ENCODE peak calls at places on chromosomes 2 and 18, in four cellular contexts. U is HepG2, D is K562, Z is A549. F is an unnamed sample.

GRCh38 chr2:225496548-225496947 is 97.0 kb downstream of the NYAP2 start:
- DNase-seq in U (no peak), D (no peak), Z (no peak), F (no peak)

GRCh38 chr2:186460465-186460864 is 25.6 kb upstream of the ZC3H15 start:
- DNase-seq in U (peak), D (no peak), Z (peak), F (no peak)

GRCh38 chr2:22901471-22901870 is 483.5 kb upstream of the KLHL29 start:
- DNase-seq in U (no peak), D (no peak), Z (no peak), F (no peak)

GRCh38 chr2:132400901-132401240 is 15.7 kb upstream of the GPR39 start:
- DNase-seq in U (no peak), D (no peak), Z (no peak), F (no peak)

GRCh38 chr2:239229545-239230279 is 171.1 kb downstream of the HDAC4 start:
- DNase-seq in U (no peak), D (no peak), Z (no peak), F (no peak)

GRCh38 chr2:223969315-223969714 is 12.1 kb downstream of the MRPL44 start:
- DNase-seq in U (no peak), D (no peak), Z (no peak), F (no peak)

GRCh38 chr18:13191779-13192178 is 26.8 kb upstream of the LDLRAD4 start:
- DNase-seq in U (peak), D (no peak), Z (no peak), F (no peak)

GRCh38 chr2:105828543-105828942 is 83.8 kb downstream of the NCK2 start:
- DNase-seq in U (no peak), D (no peak), Z (no peak), F (no peak)

GRCh38 chr18:27062802-27063201 is 122.3 kb downstream of the CHST9 start:
- DNase-seq in U (no peak), D (no peak), Z (no peak), F (no peak)

GRCh38 chr2:101205521-101205998 is 47.1 kb upstream of the CNOT11 start:
- DNase-seq in U (peak), D (peak), Z (peak), F (peak)

GRCh38 chr2:206250041-206250897 is 24.2 kb upstream of the ZDBF2 start:
- DNase-seq in U (no peak), D (no peak), Z (peak), F (no peak)

GRCh38 chr18:59660398-59660797 is 36.8 kb downstream of the CCBE1 start:
- DNase-seq in U (no peak), D (no peak), Z (no peak), F (no peak)

GRCh38 chr2:189178726-189179606 is 595 bp downstream of the COL5A2 start:
- DNase-seq in U (no peak), D (no peak), Z (peak), F (no peak)

GRCh38 chr2:44304258-44304657 is 29.0 kb downstream of the SLC3A1 start:
- DNase-seq in U (no peak), D (no peak), Z (no peak), F (no peak)

GRCh38 chr2:15498554-15498953 is 62.6 kb downstream of the NBAS start:
- DNase-seq in U (no peak), D (no peak), Z (no peak), F (no peak)

GRCh38 chr18:11925800-11926481 is 17.8 kb upstream of the MPPE1 start:
- DNase-seq in U (peak), D (peak), Z (no peak), F (no peak)

GRCh38 chr2:152537252-152537651 is 180.0 kb downstream of the PRPF40A start:
- DNase-seq in U (no peak), D (no peak), Z (no peak), F (no peak)
- TF ChIP-seq PHF8 in U (no peak), D (no peak), Z (no peak), F (no peak)

DNA sequence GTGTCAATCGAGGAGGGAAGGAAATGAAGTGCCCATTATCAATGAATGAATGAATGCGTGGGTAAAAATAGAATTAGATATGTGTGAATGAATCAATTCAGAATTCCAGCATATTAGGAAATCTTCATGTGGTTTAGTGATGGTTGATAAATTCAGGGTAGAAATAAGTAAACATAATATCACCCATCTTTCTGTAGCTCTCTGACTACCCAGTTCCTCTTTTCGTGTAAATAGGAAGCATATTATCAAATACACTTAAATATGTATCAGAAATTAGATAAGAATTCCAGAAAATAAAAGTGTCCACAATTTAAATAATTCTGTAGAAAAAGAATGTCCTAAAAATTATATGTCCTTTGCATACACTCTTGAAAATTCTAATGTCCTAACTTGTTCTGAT is 552.9 kb upstream of the LRATD1 start:
- DNase-seq in U (no peak), D (no peak), Z (no peak), F (no peak)
- TF ChIP-seq PHF8 in U (no peak), D (no peak), Z (no peak), F (no peak)

GRCh38 chr2:166487082-166487654 is 6.9 kb downstream of the SCN7A start:
- DNase-seq in U (no peak), D (no peak), Z (no peak), F (no peak)

DNA sequence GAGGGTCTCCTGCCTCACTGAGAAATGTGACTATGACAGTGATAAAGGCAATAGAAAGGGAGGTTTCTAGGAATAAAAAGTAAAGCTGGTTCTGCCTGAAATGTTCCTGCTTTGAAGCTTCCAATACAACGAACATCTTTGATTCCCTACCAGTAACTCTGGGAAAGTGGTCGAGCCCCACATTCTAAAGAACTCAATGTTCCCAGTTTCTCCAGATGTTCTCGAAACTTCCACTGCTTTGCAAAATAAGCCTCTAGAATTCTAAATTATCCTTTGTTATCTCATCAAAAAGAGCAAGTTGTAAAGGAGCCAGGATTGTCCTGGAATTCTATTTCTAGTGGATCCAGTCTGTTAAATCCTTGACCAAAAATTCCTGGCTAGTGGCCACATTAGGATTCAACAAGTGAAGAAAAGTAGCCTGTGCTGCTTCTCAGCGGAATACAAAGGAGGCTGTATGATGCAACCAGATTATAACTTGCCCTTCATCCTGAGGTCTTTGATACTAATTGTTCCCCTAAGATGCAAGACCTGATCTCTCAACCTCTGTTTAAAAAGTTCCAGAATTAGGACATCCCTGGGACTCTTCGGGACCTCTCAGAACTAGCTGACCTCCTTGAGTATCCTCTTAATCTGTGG is 8.4 kb downstream of the SCN7A start:
- DNase-seq in U (no peak), D (no peak), Z (no peak), F (no peak)
- TF ChIP-seq PHF8 in U (no peak), D (no peak), Z (no peak), F (no peak)

GRCh38 chr2:85288244-85288725 is 39.5 kb downstream of the TGOLN2 start:
- DNase-seq in U (no peak), D (no peak), Z (peak), F (no peak)

GRCh38 chr2:85287721-85288120 is 40.1 kb downstream of the TGOLN2 start:
- DNase-seq in U (no peak), D (no peak), Z (no peak), F (no peak)

GRCh38 chr2:85286913-85287312 is 40.9 kb downstream of the TGOLN2 start:
- DNase-seq in U (no peak), D (no peak), Z (no peak), F (no peak)

GRCh38 chr2:85291425-85292023 is 36.3 kb downstream of the TGOLN2 start:
- DNase-seq in U (no peak), D (no peak), Z (no peak), F (no peak)
- TF ChIP-seq PHF8 in U (no peak), D (no peak), Z (no peak), F (no peak)